ENCODE peak calls at places on chromosome 14, in five cellular contexts. One of them, this sample, is unnamed.
A peak's percentile ranks its signal among the peaks of the same experiment; 100 is the strongest.

GRCh38 chr14:40119321-40119720 is 687.1 kb upstream of the FBXO33 start:
- DNase-seq in choroid plexus epithelial cell: peak; percentile 4
- DNase-seq in mesenchymal stem cell: no peak
- DNase-seq in AG04450: no peak
- DNase-seq in GM12865: no peak
- DNase-seq in this sample: peak; percentile 61

GRCh38 chr14:96782436-96782835 is 14.7 kb upstream of the VRK1 start:
- DNase-seq in AG04450: no peak
- DNase-seq in GM12865: no peak
- DNase-seq in mesenchymal stem cell: no peak
- DNase-seq in choroid plexus epithelial cell: no peak
- DNase-seq in this sample: no peak

GRCh38 chr14:93977790-93978581 is 1.6 kb upstream of the ASB2 start:
- DNase-seq in GM12865: peak; percentile 73
- DNase-seq in mesenchymal stem cell: no peak
- DNase-seq in choroid plexus epithelial cell: no peak
- DNase-seq in AG04450: no peak
- DNase-seq in this sample: no peak

GRCh38 chr14:36585100-36585499 is 2.7 kb upstream of the NKX2-8 start:
- DNase-seq in GM12865: no peak
- DNase-seq in mesenchymal stem cell: no peak
- DNase-seq in choroid plexus epithelial cell: no peak
- DNase-seq in AG04450: no peak
- DNase-seq in this sample: no peak

GRCh38 chr14:105709281-105710118 is 183.1 kb downstream of the TMEM121 start:
- DNase-seq in choroid plexus epithelial cell: no peak
- DNase-seq in mesenchymal stem cell: no peak
- DNase-seq in GM12865: no peak
- DNase-seq in AG04450: no peak
- DNase-seq in this sample: no peak

GRCh38 chr14:79728331-79728730 is 483.0 kb downstream of the DIO2 start:
- DNase-seq in GM12865: no peak
- DNase-seq in choroid plexus epithelial cell: no peak
- DNase-seq in AG04450: no peak
- DNase-seq in mesenchymal stem cell: no peak
- DNase-seq in this sample: no peak

GRCh38 chr14:21070083-21070609 is at the start of gene ARHGEF40:
- DNase-seq in choroid plexus epithelial cell: peak; percentile 43
- DNase-seq in mesenchymal stem cell: peak; percentile 53
- DNase-seq in AG04450: no peak
- DNase-seq in GM12865: no peak
- DNase-seq in this sample: peak; percentile 30

GRCh38 chr14:39873793-39874192 is 441.6 kb upstream of the FBXO33 start:
- DNase-seq in AG04450: no peak
- DNase-seq in mesenchymal stem cell: no peak
- DNase-seq in choroid plexus epithelial cell: no peak
- DNase-seq in GM12865: no peak
- DNase-seq in this sample: peak; percentile 31

GRCh38 chr14:22339277-22339676 is 249.7 kb downstream of the DAD1 start:
- DNase-seq in AG04450: peak; percentile 82
- DNase-seq in mesenchymal stem cell: peak; percentile 90
- DNase-seq in GM12865: no peak
- DNase-seq in choroid plexus epithelial cell: peak; percentile 99
- DNase-seq in this sample: no peak

GRCh38 chr14:57533214-57533613 is 39.6 kb upstream of the CCDC198 start:
- DNase-seq in mesenchymal stem cell: peak; percentile 2
- DNase-seq in choroid plexus epithelial cell: peak; percentile 28
- DNase-seq in GM12865: peak; percentile 44
- DNase-seq in AG04450: no peak
- DNase-seq in this sample: peak; percentile 83

GRCh38 chr14:31560759-31561154 is 447 bp upstream of the NUBPL start:
- DNase-seq in AG04450: no peak
- DNase-seq in GM12865: peak; percentile 24
- DNase-seq in mesenchymal stem cell: peak; percentile 50
- DNase-seq in choroid plexus epithelial cell: peak; percentile 33
- DNase-seq in this sample: no peak

GRCh38 chr14:93549578-93549977 is 118.8 kb downstream of the UNC79 start:
- DNase-seq in mesenchymal stem cell: no peak
- DNase-seq in choroid plexus epithelial cell: no peak
- DNase-seq in AG04450: no peak
- DNase-seq in GM12865: no peak
- DNase-seq in this sample: peak; percentile 16

GRCh38 chr14:94620597-94620996 is 8.4 kb downstream of the SERPINA3 start:
- DNase-seq in GM12865: no peak
- DNase-seq in AG04450: no peak
- DNase-seq in choroid plexus epithelial cell: no peak
- DNase-seq in mesenchymal stem cell: no peak
- DNase-seq in this sample: no peak

GRCh38 chr14:86086962-86087361 is 557.0 kb downstream of the FLRT2 start:
- DNase-seq in choroid plexus epithelial cell: no peak
- DNase-seq in mesenchymal stem cell: no peak
- DNase-seq in AG04450: no peak
- DNase-seq in GM12865: no peak
- DNase-seq in this sample: no peak

GRCh38 chr14:63504628-63505027 is 38.5 kb downstream of the PPP2R5E start:
- DNase-seq in AG04450: no peak
- DNase-seq in GM12865: no peak
- DNase-seq in mesenchymal stem cell: peak; percentile 45
- DNase-seq in choroid plexus epithelial cell: no peak
- DNase-seq in this sample: peak; percentile 98

GRCh38 chr14:73140924-73141323 is 4.6 kb downstream of the PSEN1 start:
- DNase-seq in choroid plexus epithelial cell: no peak
- DNase-seq in mesenchymal stem cell: no peak
- DNase-seq in AG04450: no peak
- DNase-seq in GM12865: no peak
- DNase-seq in this sample: no peak

GRCh38 chr14:58296731-58297130 is 1.6 kb upstream of the ARID4A start:
- DNase-seq in mesenchymal stem cell: peak; percentile 19
- DNase-seq in GM12865: no peak
- DNase-seq in AG04450: no peak
- DNase-seq in choroid plexus epithelial cell: peak; percentile 13
- DNase-seq in this sample: peak; percentile 65

GRCh38 chr14:91413547-91414474 is 3.8 kb downstream of the CCDC88C start:
- DNase-seq in GM12865: no peak
- DNase-seq in mesenchymal stem cell: no peak
- DNase-seq in AG04450: no peak
- DNase-seq in choroid plexus epithelial cell: no peak
- DNase-seq in this sample: no peak

GRCh38 chr14:71555654-71556559 is 376.3 kb upstream of the RGS6 start:
- DNase-seq in GM12865: peak; percentile 95
- DNase-seq in AG04450: no peak
- DNase-seq in choroid plexus epithelial cell: peak; percentile 45
- DNase-seq in mesenchymal stem cell: peak; percentile 49
- DNase-seq in this sample: no peak

GRCh38 chr14:81103443-81103842 is 117.3 kb downstream of the GTF2A1 start:
- DNase-seq in mesenchymal stem cell: no peak
- DNase-seq in AG04450: no peak
- DNase-seq in GM12865: no peak
- DNase-seq in choroid plexus epithelial cell: no peak
- DNase-seq in this sample: no peak

GRCh38 chr14:22973217-22974032 is 8.9 kb downstream of the AJUBA start:
- DNase-seq in AG04450: no peak
- DNase-seq in choroid plexus epithelial cell: peak; percentile 80
- DNase-seq in mesenchymal stem cell: peak; percentile 80
- DNase-seq in GM12865: peak; percentile 68
- DNase-seq in this sample: peak; percentile 87

GRCh38 chr14:105884808-105885281 is 358.5 kb downstream of the TMEM121 start:
- DNase-seq in AG04450: no peak
- DNase-seq in GM12865: no peak
- DNase-seq in mesenchymal stem cell: no peak
- DNase-seq in choroid plexus epithelial cell: no peak
- DNase-seq in this sample: no peak

GRCh38 chr14:32077081-32078029 is at the start of gene ARHGAP5:
- DNase-seq in choroid plexus epithelial cell: peak; percentile 47
- DNase-seq in GM12865: peak; percentile 65
- DNase-seq in mesenchymal stem cell: peak; percentile 59
- DNase-seq in AG04450: no peak
- DNase-seq in this sample: no peak

GRCh38 chr14:47541652-47542051 is 133.8 kb downstream of the MDGA2 start:
- DNase-seq in choroid plexus epithelial cell: no peak
- DNase-seq in AG04450: no peak
- DNase-seq in GM12865: no peak
- DNase-seq in mesenchymal stem cell: no peak
- DNase-seq in this sample: no peak

GRCh38 chr14:55160989-55161388 is 30.4 kb downstream of the DLGAP5 start:
- DNase-seq in AG04450: no peak
- DNase-seq in choroid plexus epithelial cell: peak; percentile 72
- DNase-seq in GM12865: peak; percentile 26
- DNase-seq in mesenchymal stem cell: peak; percentile 40
- DNase-seq in this sample: peak; percentile 79

GRCh38 chr14:97458302-97459137 is 661.3 kb downstream of the VRK1 start:
- DNase-seq in choroid plexus epithelial cell: no peak
- DNase-seq in AG04450: no peak
- DNase-seq in GM12865: peak; percentile 63
- DNase-seq in mesenchymal stem cell: no peak
- DNase-seq in this sample: no peak

GRCh38 chr14:70888681-70889175 is 18.5 kb upstream of the PCNX1 start:
- DNase-seq in AG04450: no peak
- DNase-seq in choroid plexus epithelial cell: peak; percentile 81
- DNase-seq in mesenchymal stem cell: peak; percentile 64
- DNase-seq in GM12865: no peak
- DNase-seq in this sample: peak; percentile 12

GRCh38 chr14:37901978-37902377 is 305.7 kb upstream of the SSTR1 start:
- DNase-seq in mesenchymal stem cell: no peak
- DNase-seq in choroid plexus epithelial cell: peak; percentile 54
- DNase-seq in GM12865: no peak
- DNase-seq in AG04450: no peak
- DNase-seq in this sample: no peak

GRCh38 chr14:92635031-92635430 is 113.4 kb downstream of the LGMN start:
- DNase-seq in AG04450: no peak
- DNase-seq in mesenchymal stem cell: no peak
- DNase-seq in GM12865: no peak
- DNase-seq in choroid plexus epithelial cell: no peak
- DNase-seq in this sample: no peak

GRCh38 chr14:52241102-52241793 is 26.2 kb upstream of the PTGDR start:
- DNase-seq in AG04450: peak; percentile 36
- DNase-seq in GM12865: no peak
- DNase-seq in mesenchymal stem cell: peak; percentile 77
- DNase-seq in choroid plexus epithelial cell: peak; percentile 87
- DNase-seq in this sample: peak; percentile 43

GRCh38 chr14:69694730-69695663 is 71.9 kb upstream of the SRSF5 start:
- DNase-seq in choroid plexus epithelial cell: no peak
- DNase-seq in GM12865: peak; percentile 37
- DNase-seq in AG04450: no peak
- DNase-seq in mesenchymal stem cell: no peak
- DNase-seq in this sample: no peak

GRCh38 chr14:102139248-102140026 is at the start of gene WDR20:
- DNase-seq in GM12865: peak; percentile 99
- DNase-seq in mesenchymal stem cell: peak; percentile 96
- DNase-seq in choroid plexus epithelial cell: peak; percentile 98
- DNase-seq in AG04450: peak; percentile 88
- DNase-seq in this sample: peak; percentile 99

GRCh38 chr14:23439107-23439835 is 3.8 kb upstream of the MYH7 start:
- DNase-seq in choroid plexus epithelial cell: no peak
- DNase-seq in AG04450: no peak
- DNase-seq in mesenchymal stem cell: no peak
- DNase-seq in GM12865: no peak
- DNase-seq in this sample: no peak

GRCh38 chr14:58969951-58970751 is 218.3 kb upstream of the DAAM1 start:
- DNase-seq in mesenchymal stem cell: peak; percentile 74
- DNase-seq in GM12865: peak; percentile 78
- DNase-seq in AG04450: no peak
- DNase-seq in choroid plexus epithelial cell: peak; percentile 79
- DNase-seq in this sample: no peak

GRCh38 chr14:94052662-94053061 is 26.5 kb downstream of the OTUB2 start:
- DNase-seq in choroid plexus epithelial cell: no peak
- DNase-seq in AG04450: no peak
- DNase-seq in mesenchymal stem cell: no peak
- DNase-seq in GM12865: no peak
- DNase-seq in this sample: no peak

GRCh38 chr14:73612339-73613045 is at the start of gene ACOT6:
- DNase-seq in AG04450: peak; percentile 8
- DNase-seq in choroid plexus epithelial cell: peak; percentile 72
- DNase-seq in mesenchymal stem cell: peak; percentile 72
- DNase-seq in GM12865: peak; percentile 72
- DNase-seq in this sample: peak; percentile 77

GRCh38 chr14:33917664-33918063 is 33.2 kb downstream of the EGLN3 start:
- DNase-seq in GM12865: no peak
- DNase-seq in AG04450: no peak
- DNase-seq in choroid plexus epithelial cell: no peak
- DNase-seq in mesenchymal stem cell: no peak
- DNase-seq in this sample: no peak

GRCh38 chr14:47919994-47920393 is 244.6 kb upstream of the MDGA2 start:
- DNase-seq in GM12865: no peak
- DNase-seq in AG04450: no peak
- DNase-seq in mesenchymal stem cell: no peak
- DNase-seq in choroid plexus epithelial cell: no peak
- DNase-seq in this sample: no peak

GRCh38 chr14:104691546-104692260 is 2.3 kb downstream of the INF2 start:
- DNase-seq in choroid plexus epithelial cell: no peak
- DNase-seq in mesenchymal stem cell: no peak
- DNase-seq in GM12865: no peak
- DNase-seq in AG04450: no peak
- DNase-seq in this sample: no peak
- H3K4me3 ChIP-seq in choroid plexus epithelial cell: no peak overlapping the region
- H3K4me3 ChIP-seq in mesenchymal stem cell: no peak overlapping the region
- H3K4me3 ChIP-seq in GM12865: no peak overlapping the region
- H3K4me3 ChIP-seq in AG04450: peak overlapping the region; percentile 87
- H3K4me3 ChIP-seq in this sample: peak overlapping the region; percentile 96

GRCh38 chr14:103273145-103273846 is 60.7 kb upstream of the EIF5 start:
- DNase-seq in choroid plexus epithelial cell: no peak
- DNase-seq in AG04450: no peak
- DNase-seq in GM12865: no peak
- DNase-seq in mesenchymal stem cell: no peak
- DNase-seq in this sample: no peak
- H3K4me3 ChIP-seq in choroid plexus epithelial cell: no peak overlapping the region
- H3K4me3 ChIP-seq in AG04450: no peak overlapping the region
- H3K4me3 ChIP-seq in GM12865: no peak overlapping the region
- H3K4me3 ChIP-seq in mesenchymal stem cell: no peak overlapping the region
- H3K4me3 ChIP-seq in this sample: no peak overlapping the region

DNA sequence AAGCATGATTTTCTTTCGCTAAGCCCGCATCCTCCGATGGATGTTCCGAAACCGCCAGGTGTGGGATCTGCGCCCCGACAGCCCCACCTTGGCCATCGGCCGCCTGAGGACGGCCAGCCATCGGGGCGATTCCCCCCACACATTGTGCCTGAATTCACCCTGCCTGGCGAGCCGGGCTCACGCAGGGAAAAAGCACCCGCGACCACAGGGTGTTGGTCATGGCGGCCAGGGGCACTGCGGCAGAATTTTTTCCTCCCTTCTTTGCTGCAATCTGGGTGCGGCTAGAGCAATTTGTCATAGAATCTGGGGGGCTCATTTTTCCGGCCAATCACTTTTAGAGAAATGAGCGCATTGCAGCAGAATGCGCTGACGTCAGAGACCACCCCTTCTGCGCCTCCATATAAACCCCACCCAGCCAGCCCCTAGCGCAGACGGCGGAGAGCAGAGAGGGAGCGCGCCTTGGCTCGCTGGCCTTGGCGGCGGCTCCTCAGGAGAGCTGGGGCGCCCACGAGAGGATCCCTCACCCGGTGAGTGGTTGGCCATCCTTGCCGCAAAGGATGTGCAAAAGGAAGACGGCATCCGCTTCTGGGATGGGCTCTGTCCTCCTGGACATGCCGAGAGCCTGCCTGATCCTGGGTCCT is at the start of gene MEG3:
- DNase-seq in choroid plexus epithelial cell: peak; percentile 91
- DNase-seq in mesenchymal stem cell: no peak
- DNase-seq in GM12865: no peak
- DNase-seq in AG04450: peak; percentile 65
- DNase-seq in this sample: no peak
- H3K4me3 ChIP-seq in choroid plexus epithelial cell: peak within 1 kb of the TSS; percentile 82
- H3K4me3 ChIP-seq in mesenchymal stem cell: no peak within 1 kb of the TSS
- H3K4me3 ChIP-seq in GM12865: no peak within 1 kb of the TSS
- H3K4me3 ChIP-seq in AG04450: peak within 1 kb of the TSS; percentile 86
- H3K4me3 ChIP-seq in this sample: no peak within 1 kb of the TSS

GRCh38 chr14:45633220-45633984 is 380.4 kb upstream of the MIS18BP1 start:
- DNase-seq in AG04450: no peak
- DNase-seq in GM12865: no peak
- DNase-seq in choroid plexus epithelial cell: no peak
- DNase-seq in mesenchymal stem cell: no peak
- DNase-seq in this sample: no peak
- H3K4me3 ChIP-seq in AG04450: no peak overlapping the region
- H3K4me3 ChIP-seq in GM12865: no peak overlapping the region
- H3K4me3 ChIP-seq in choroid plexus epithelial cell: no peak overlapping the region
- H3K4me3 ChIP-seq in mesenchymal stem cell: no peak overlapping the region
- H3K4me3 ChIP-seq in this sample: no peak overlapping the region

This sample was measured in PC-3.